ENCODE peak calls at places on chromosomes 3 and 15, in six cellular contexts. One of them, this sample, is unnamed.

GRCh38 chr3:141578197-141578596 is 91.4 kb downstream of the RASA2 start:
- DNase-seq in mesendoderm: no peak
- DNase-seq in H1: no peak
- DNase-seq in neuronal stem cell: no peak
- DNase-seq in H9: no peak
- DNase-seq in IMR-90: peak
- DNase-seq in this sample: peak

GRCh38 chr3:66825421-66825820 is 172.7 kb upstream of the KBTBD8 start:
- DNase-seq in neuronal stem cell: no peak
- DNase-seq in H9: no peak
- DNase-seq in IMR-90: no peak
- DNase-seq in H1: no peak
- DNase-seq in mesendoderm: no peak
- DNase-seq in this sample: no peak

GRCh38 chr3:64311424-64311920 is 86.2 kb upstream of the PRICKLE2 start:
- DNase-seq in neuronal stem cell: no peak
- DNase-seq in H9: no peak
- DNase-seq in mesendoderm: no peak
- DNase-seq in IMR-90: peak
- DNase-seq in H1: no peak
- DNase-seq in this sample: no peak

GRCh38 chr3:39281533-39281932 is 1.7 kb upstream of the CX3CR1 start:
- DNase-seq in neuronal stem cell: no peak
- DNase-seq in H1: no peak
- DNase-seq in IMR-90: no peak
- DNase-seq in mesendoderm: no peak
- DNase-seq in H9: no peak
- DNase-seq in this sample: no peak

GRCh38 chr3:24929521-24929920 is 434.9 kb upstream of the THRB start:
- DNase-seq in H9: no peak
- DNase-seq in H1: no peak
- DNase-seq in IMR-90: no peak
- DNase-seq in neuronal stem cell: no peak
- DNase-seq in mesendoderm: peak
- DNase-seq in this sample: no peak

GRCh38 chr15:101251830-101252820 is at the start of gene CHSY1:
- DNase-seq in IMR-90: peak
- DNase-seq in H1: peak
- DNase-seq in mesendoderm: peak
- DNase-seq in H9: peak
- DNase-seq in neuronal stem cell: peak
- DNase-seq in this sample: peak

GRCh38 chr3:141487419-141488345 is 855 bp downstream of the RASA2 start:
- DNase-seq in neuronal stem cell: peak
- DNase-seq in H1: peak
- DNase-seq in IMR-90: peak
- DNase-seq in H9: peak
- DNase-seq in mesendoderm: peak
- DNase-seq in this sample: peak

GRCh38 chr3:108091498-108092259 is 848 bp upstream of the CD47 start:
- DNase-seq in H1: peak
- DNase-seq in H9: peak
- DNase-seq in IMR-90: no peak
- DNase-seq in mesendoderm: peak
- DNase-seq in neuronal stem cell: no peak
- DNase-seq in this sample: no peak

GRCh38 chr15:59688383-59688887 is 685 bp downstream of the BNIP2 start:
- DNase-seq in IMR-90: peak
- DNase-seq in neuronal stem cell: peak
- DNase-seq in H1: no peak
- DNase-seq in H9: no peak
- DNase-seq in mesendoderm: no peak
- DNase-seq in this sample: peak

GRCh38 chr15:48221885-48222284 is 15.8 kb downstream of the SLC12A1 start:
- DNase-seq in mesendoderm: no peak
- DNase-seq in H1: no peak
- DNase-seq in neuronal stem cell: no peak
- DNase-seq in IMR-90: no peak
- DNase-seq in H9: no peak
- DNase-seq in this sample: no peak

GRCh38 chr3:140537075-140537474 is 140.8 kb upstream of the TRIM42 start:
- DNase-seq in H9: no peak
- DNase-seq in H1: no peak
- DNase-seq in mesendoderm: no peak
- DNase-seq in neuronal stem cell: no peak
- DNase-seq in IMR-90: no peak
- DNase-seq in this sample: no peak

GRCh38 chr15:57611938-57612337 is 20.2 kb downstream of the MYZAP start:
- DNase-seq in H9: no peak
- DNase-seq in mesendoderm: peak
- DNase-seq in IMR-90: no peak
- DNase-seq in H1: no peak
- DNase-seq in neuronal stem cell: no peak
- DNase-seq in this sample: no peak

GRCh38 chr15:58771621-58772235 is 626 bp downstream of the MINDY2 start:
- DNase-seq in H1: no peak
- DNase-seq in H9: peak
- DNase-seq in mesendoderm: peak
- DNase-seq in neuronal stem cell: no peak
- DNase-seq in IMR-90: no peak
- DNase-seq in this sample: no peak

GRCh38 chr3:176920806-176921205 is 276.5 kb downstream of the TBL1XR1 start:
- DNase-seq in IMR-90: peak
- DNase-seq in H9: no peak
- DNase-seq in mesendoderm: no peak
- DNase-seq in neuronal stem cell: no peak
- DNase-seq in H1: no peak
- DNase-seq in this sample: no peak

GRCh38 chr3:116238863-116239262 is 206.4 kb downstream of the LSAMP start:
- DNase-seq in H1: no peak
- DNase-seq in IMR-90: peak
- DNase-seq in mesendoderm: no peak
- DNase-seq in neuronal stem cell: no peak
- DNase-seq in H9: no peak
- DNase-seq in this sample: no peak

GRCh38 chr15:70319466-70319865 is 221.7 kb upstream of the TLE3 start:
- DNase-seq in neuronal stem cell: no peak
- DNase-seq in IMR-90: no peak
- DNase-seq in H1: no peak
- DNase-seq in H9: no peak
- DNase-seq in mesendoderm: no peak
- DNase-seq in this sample: no peak

GRCh38 chr3:54445630-54446029 is 323.3 kb downstream of the CACNA2D3 start:
- DNase-seq in mesendoderm: no peak
- DNase-seq in H1: no peak
- DNase-seq in IMR-90: no peak
- DNase-seq in neuronal stem cell: no peak
- DNase-seq in H9: no peak
- DNase-seq in this sample: no peak

GRCh38 chr3:131903988-131904415 is 130.8 kb downstream of the CPNE4 start:
- DNase-seq in H9: no peak
- DNase-seq in mesendoderm: peak
- DNase-seq in H1: no peak
- DNase-seq in IMR-90: peak
- DNase-seq in neuronal stem cell: no peak
- DNase-seq in this sample: peak

GRCh38 chr3:13874891-13875290 is 5.0 kb downstream of the WNT7A start:
- DNase-seq in H1: no peak
- DNase-seq in IMR-90: no peak
- DNase-seq in H9: no peak
- DNase-seq in mesendoderm: no peak
- DNase-seq in neuronal stem cell: no peak
- DNase-seq in this sample: no peak

GRCh38 chr3:71968491-71968890 is 183.5 kb upstream of the PROK2 start:
- DNase-seq in H9: no peak
- DNase-seq in H1: no peak
- DNase-seq in mesendoderm: no peak
- DNase-seq in IMR-90: no peak
- DNase-seq in neuronal stem cell: no peak
- DNase-seq in this sample: no peak

GRCh38 chr15:50669611-50670010 is 17.0 kb downstream of the TRPM7 start:
- DNase-seq in neuronal stem cell: no peak
- DNase-seq in H9: no peak
- DNase-seq in IMR-90: no peak
- DNase-seq in H1: no peak
- DNase-seq in mesendoderm: no peak
- DNase-seq in this sample: no peak
- H2BK15ac ChIP-seq in neuronal stem cell: no peak
- H2BK15ac ChIP-seq in H9: no peak
- H2BK15ac ChIP-seq in IMR-90: no peak
- H2BK15ac ChIP-seq in H1: no peak
- H2BK15ac ChIP-seq in mesendoderm: no peak
- H2BK15ac ChIP-seq in this sample: no peak

DNA sequence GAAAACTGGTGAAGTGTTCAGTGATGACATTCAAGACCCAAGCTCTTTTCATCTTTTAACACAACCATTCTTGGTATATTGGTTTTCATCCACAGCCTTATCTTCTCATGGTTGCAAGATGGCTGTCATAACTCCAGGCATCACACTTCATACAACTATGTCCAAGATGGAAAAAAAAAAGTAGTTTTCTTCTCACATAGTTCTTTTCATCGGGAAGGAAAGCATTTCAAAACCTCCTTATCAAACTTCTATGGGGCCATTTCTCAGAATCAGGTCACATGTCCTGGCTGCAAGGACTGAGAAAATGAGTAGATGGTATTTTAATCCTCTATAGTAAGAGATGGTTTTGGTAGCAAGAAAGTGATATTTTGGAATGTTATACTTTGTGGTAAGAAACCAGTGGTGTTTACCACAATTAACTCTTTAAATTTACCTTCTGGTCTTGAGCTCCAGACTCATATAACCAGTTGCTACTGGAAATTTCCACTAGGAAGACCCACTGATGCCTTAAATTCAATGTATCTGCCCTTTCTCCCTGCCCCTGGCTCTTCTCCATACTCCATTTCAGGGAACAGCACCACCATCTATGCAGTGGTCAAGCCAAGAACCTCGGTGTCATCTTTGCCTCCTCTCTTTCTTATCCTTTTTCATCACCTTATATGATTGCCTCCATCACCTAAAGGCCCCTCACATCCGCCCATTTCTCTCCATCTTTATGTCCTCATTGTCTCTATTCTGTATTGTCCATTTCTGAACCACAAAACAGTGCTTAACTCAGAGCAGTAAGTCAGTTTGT is 20.9 kb upstream of the MFSD1 start:
- DNase-seq in H1: no peak
- DNase-seq in mesendoderm: no peak
- DNase-seq in IMR-90: no peak
- DNase-seq in neuronal stem cell: no peak
- DNase-seq in H9: no peak
- DNase-seq in this sample: no peak
- H3K23ac ChIP-seq in H1: no peak
- H3K23ac ChIP-seq in mesendoderm: no peak
- H3K23ac ChIP-seq in IMR-90: no peak
- H3K23ac ChIP-seq in neuronal stem cell: no peak
- H3K23ac ChIP-seq in H9: no peak
- H3K23ac ChIP-seq in this sample: no peak

GRCh38 chr15:85086855-85087254 is 105.2 kb downstream of the PDE8A start:
- DNase-seq in IMR-90: no peak
- DNase-seq in neuronal stem cell: no peak
- DNase-seq in mesendoderm: no peak
- DNase-seq in H9: no peak
- DNase-seq in H1: no peak
- DNase-seq in this sample: no peak
- H2BK15ac ChIP-seq in IMR-90: no peak
- H2BK15ac ChIP-seq in neuronal stem cell: no peak
- H2BK15ac ChIP-seq in mesendoderm: no peak
- H2BK15ac ChIP-seq in H9: no peak
- H2BK15ac ChIP-seq in H1: no peak
- H2BK15ac ChIP-seq in this sample: no peak

GRCh38 chr15:37107754-37108724 is 7.7 kb upstream of the MEIS2 start:
- DNase-seq in H9: no peak
- DNase-seq in neuronal stem cell: peak
- DNase-seq in H1: no peak
- DNase-seq in IMR-90: no peak
- DNase-seq in mesendoderm: no peak
- DNase-seq in this sample: no peak
- H3K23ac ChIP-seq in H9: no peak
- H3K23ac ChIP-seq in neuronal stem cell: no peak
- H3K23ac ChIP-seq in H1: no peak
- H3K23ac ChIP-seq in IMR-90: no peak
- H3K23ac ChIP-seq in mesendoderm: no peak
- H3K23ac ChIP-seq in this sample: no peak

GRCh38 chr3:50220109-50220508 is 15.0 kb downstream of the SLC38A3 start:
- DNase-seq in H9: no peak
- DNase-seq in H1: no peak
- DNase-seq in mesendoderm: no peak
- DNase-seq in neuronal stem cell: no peak
- DNase-seq in IMR-90: no peak
- DNase-seq in this sample: no peak

GRCh38 chr3:50221413-50222168 is 14.4 kb upstream of the GNAI2 start:
- DNase-seq in H9: peak
- DNase-seq in mesendoderm: peak
- DNase-seq in H1: peak
- DNase-seq in neuronal stem cell: no peak
- DNase-seq in IMR-90: no peak
- DNase-seq in this sample: no peak

GRCh38 chr3:50222169-50222528 is 13.9 kb upstream of the GNAI2 start:
- DNase-seq in mesendoderm: no peak
- DNase-seq in neuronal stem cell: no peak
- DNase-seq in IMR-90: no peak
- DNase-seq in H1: no peak
- DNase-seq in H9: no peak
- DNase-seq in this sample: no peak

GRCh38 chr3:50219285-50219684 is 14.2 kb downstream of the SLC38A3 start:
- DNase-seq in H9: no peak
- DNase-seq in mesendoderm: no peak
- DNase-seq in IMR-90: no peak
- DNase-seq in H1: no peak
- DNase-seq in neuronal stem cell: no peak
- DNase-seq in this sample: no peak

GRCh38 chr3:50221051-50221412 is 15.0 kb upstream of the GNAI2 start:
- DNase-seq in mesendoderm: no peak
- DNase-seq in H9: no peak
- DNase-seq in neuronal stem cell: no peak
- DNase-seq in H1: no peak
- DNase-seq in IMR-90: no peak
- DNase-seq in this sample: no peak
- H2BK15ac ChIP-seq in mesendoderm: no peak
- H2BK15ac ChIP-seq in H9: no peak
- H2BK15ac ChIP-seq in neuronal stem cell: no peak
- H2BK15ac ChIP-seq in H1: no peak
- H2BK15ac ChIP-seq in IMR-90: no peak
- H2BK15ac ChIP-seq in this sample: no peak

GRCh38 chr3:175805825-175806224 is 946.7 kb downstream of the NAALADL2 start:
- DNase-seq in H9: no peak
- DNase-seq in neuronal stem cell: no peak
- DNase-seq in mesendoderm: no peak
- DNase-seq in H1: no peak
- DNase-seq in IMR-90: peak
- DNase-seq in this sample: no peak
- H3K23ac ChIP-seq in H9: no peak
- H3K23ac ChIP-seq in neuronal stem cell: no peak
- H3K23ac ChIP-seq in mesendoderm: no peak
- H3K23ac ChIP-seq in H1: no peak
- H3K23ac ChIP-seq in IMR-90: no peak
- H3K23ac ChIP-seq in this sample: no peak